ENCODE peak calls at places on chromosomes 4 and X, in four cellular contexts. X, I, G and U are unnamed samples.

GRCh38 chr4:75598390-75598789 is 31.9 kb downstream of the CDKL2 start:
- DNase-seq in X (no peak), I (no peak), G (no peak), U (no peak)

GRCh38 chr4:112982677-112983076 is 66.8 kb upstream of the ANK2 start:
- DNase-seq in X (no peak), I (peak), G (no peak), U (no peak)

GRCh38 chrX:151713859-151714258 is 2.0 kb upstream of the FATE1 start:
- DNase-seq in X (peak), I (peak), G (peak), U (peak)

GRCh38 chr4:101596786-101597185 is 193.7 kb upstream of the BANK1 start:
- DNase-seq in X (no peak), I (no peak), G (no peak), U (no peak)

GRCh38 chrX:30317308-30317707 is 8.1 kb upstream of the NR0B1 start:
- DNase-seq in X (no peak), I (no peak), G (no peak), U (no peak)

GRCh38 chr4:37601527-37601926 is 84.6 kb downstream of the RELL1 start:
- DNase-seq in X (no peak), I (peak), G (no peak), U (peak)

GRCh38 chrX:4239650-4240540 is 526.4 kb upstream of the PRKX start:
- DNase-seq in X (no peak), I (no peak), G (no peak), U (no peak)

GRCh38 chrX:104335765-104336164 is 81.0 kb upstream of the ESX1 start:
- DNase-seq in X (no peak), I (peak), G (no peak), U (no peak)

GRCh38 chr4:6902318-6903042 is 7.1 kb upstream of the TBC1D14 start:
- DNase-seq in X (no peak), I (no peak), G (no peak), U (peak)

GRCh38 chr4:176538217-176538925 is 218.6 kb downstream of the SPCS3 start:
- DNase-seq in X (no peak), I (peak), G (no peak), U (no peak)

GRCh38 chrX:10044021-10044420 is 76.9 kb downstream of the CLDN34 start:
- DNase-seq in X (no peak), I (no peak), G (no peak), U (no peak)

GRCh38 chr4:82469776-82470345 is 39.5 kb downstream of the ENOPH1 start:
- DNase-seq in X (no peak), I (no peak), G (no peak), U (peak)

GRCh38 chr4:185143596-185143969 is 517 bp downstream of the SLC25A4 start:
- DNase-seq in X (no peak), I (peak), G (no peak), U (peak)

GRCh38 chrX:24285082-24285481 is 28.8 kb downstream of the SUPT20HL2 start:
- DNase-seq in X (no peak), I (peak), G (no peak), U (no peak)

GRCh38 chr4:147772459-147772969 is 40.6 kb downstream of the ARHGAP10 start:
- DNase-seq in X (no peak), I (peak), G (no peak), U (no peak)

GRCh38 chrX:149151805-149152757 is 353.0 kb downstream of the IDS start:
- DNase-seq in X (no peak), I (no peak), G (no peak), U (no peak)

GRCh38 chr4:146486565-146486964 is 35.2 kb downstream of the SLC10A7 start:
- DNase-seq in X (no peak), I (no peak), G (no peak), U (no peak)

GRCh38 chr4:120718979-120719566 is 203.5 kb downstream of the PRDM5 start:
- DNase-seq in X (peak), I (peak), G (no peak), U (peak)

GRCh38 chr4:25694466-25694865 is 38.8 kb downstream of the SLC34A2 start:
- DNase-seq in X (no peak), I (peak), G (no peak), U (no peak)

GRCh38 chr4:39324446-39324845 is 41.7 kb downstream of the RFC1 start:
- DNase-seq in X (no peak), I (no peak), G (no peak), U (peak)

GRCh38 chr4:7237863-7238262 is 45.5 kb downstream of the SORCS2 start:
- DNase-seq in X (no peak), I (no peak), G (no peak), U (no peak)

GRCh38 chr4:23890369-23891063 is 669 bp upstream of the PPARGC1A start:
- DNase-seq in X (no peak), I (no peak), G (no peak), U (no peak)

GRCh38 chr4:165994706-165995105 is 121.7 kb downstream of the TLL1 start:
- DNase-seq in X (no peak), I (no peak), G (no peak), U (no peak)

GRCh38 chrX:134181261-134181660 is 55.7 kb upstream of the CCDC160 start:
- DNase-seq in X (no peak), I (no peak), G (no peak), U (no peak)

GRCh38 chr4:146029939-146030710 is 91.5 kb upstream of the ZNF827 start:
- DNase-seq in X (no peak), I (no peak), G (no peak), U (no peak)

GRCh38 chr4:16643852-16644251 is 254.6 kb downstream of the LDB2 start:
- DNase-seq in X (no peak), I (no peak), G (no peak), U (no peak)

GRCh38 chr4:16646459-16646858 is 252.0 kb downstream of the LDB2 start:
- DNase-seq in X (no peak), I (no peak), G (no peak), U (no peak)

GRCh38 chr4:16636911-16637630 is 261.4 kb downstream of the LDB2 start:
- DNase-seq in X (no peak), I (no peak), G (no peak), U (no peak)

GRCh38 chr4:16642897-16643296 is 255.5 kb downstream of the LDB2 start:
- DNase-seq in X (no peak), I (no peak), G (peak), U (peak)

GRCh38 chr4:16641971-16642370 is 256.5 kb downstream of the LDB2 start:
- DNase-seq in X (no peak), I (no peak), G (no peak), U (no peak)
- TF ChIP-seq NR3C1 in X (no peak), I (no peak), G (no peak), U (no peak)

GRCh38 chr4:160009656-160010493 is 907.0 kb downstream of the RAPGEF2 start:
- DNase-seq in X (no peak), I (no peak), G (no peak), U (no peak)
- TF ChIP-seq NR3C1 in X (no peak), I (no peak), G (no peak), U (no peak)

DNA sequence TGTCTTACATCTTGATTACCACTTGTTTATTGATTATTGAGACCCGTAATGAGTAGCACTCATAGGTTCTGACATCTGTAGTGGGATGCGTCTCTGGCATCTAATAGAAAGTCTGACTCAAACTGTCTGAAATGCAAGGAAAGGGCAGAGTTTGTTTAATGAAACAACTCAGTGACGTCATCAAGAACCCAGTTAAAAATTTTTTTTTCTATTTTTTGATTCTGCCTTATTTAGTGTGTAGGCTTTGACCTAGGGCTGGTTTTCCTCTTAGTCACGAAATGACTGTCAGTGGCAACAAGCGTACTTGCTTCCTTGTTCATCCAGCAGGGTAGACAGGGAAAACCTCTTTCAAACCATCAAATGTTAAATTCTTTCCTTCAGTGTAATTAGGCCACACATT is 3.1 kb upstream of the CDKL5 start:
- DNase-seq in X (no peak), I (peak), G (no peak), U (no peak)
- TF ChIP-seq NR3C1 in X (no peak), I (no peak), G (no peak), U (no peak)

GRCh38 chrX:150499240-150499639 is 69.2 kb upstream of the MTM1 start:
- DNase-seq in X (no peak), I (no peak), G (no peak), U (no peak)
- TF ChIP-seq NR3C1 in X (no peak), I (no peak), G (no peak), U (no peak)